ENCODE peak calls at places on chromosomes 2 and 18, in four cellular contexts. C is DND-41, L is GM23338, G is transverse colon. J is an unnamed sample.

GRCh38 chr18:23036611-23037259 is 98.5 kb upstream of the CABLES1 start:
- DNase-seq in L (no peak), C (no peak), G (no peak), J (no peak)

GRCh38 chr2:6370753-6371152 is 495.0 kb downstream of the CMPK2 start:
- DNase-seq in G (no peak), L (no peak), C (no peak), J (no peak)

GRCh38 chr18:77129150-77129551 is 3.4 kb downstream of the MBP start:
- DNase-seq in G (no peak), C (no peak), L (no peak), J (no peak)

GRCh38 chr2:236718207-236718992 is 148.8 kb downstream of the ACKR3 start:
- DNase-seq in C (no peak), G (no peak), L (no peak), J (no peak)

GRCh38 chr2:8554296-8554806 is 127.5 kb upstream of the ID2 start:
- DNase-seq in C (peak; percentile 2), L (no peak), G (no peak), J (no peak)

GRCh38 chr2:174878537-174879147 is 114.4 kb upstream of the CHRNA1 start:
- DNase-seq in G (no peak), C (no peak), L (no peak), J (no peak)

GRCh38 chr18:58863539-58864145 is 1.0 kb upstream of the ZNF532 start:
- DNase-seq in C (no peak), L (peak; percentile 55), G (peak; percentile 61), J (no peak)

GRCh38 chr18:24396082-24396623 is 1.5 kb downstream of the OSBPL1A start:
- DNase-seq in G (no peak), L (no peak), C (no peak), J (no peak)

GRCh38 chr2:80499095-80499494 is 194.5 kb upstream of the LRRTM1 start:
- DNase-seq in G (peak; percentile 28), L (peak; percentile 63), C (no peak), J (peak; percentile 20)

GRCh38 chr18:59061914-59062642 is 77.6 kb upstream of the SEC11C start:
- DNase-seq in G (no peak), L (no peak), C (no peak), J (no peak)

DNA sequence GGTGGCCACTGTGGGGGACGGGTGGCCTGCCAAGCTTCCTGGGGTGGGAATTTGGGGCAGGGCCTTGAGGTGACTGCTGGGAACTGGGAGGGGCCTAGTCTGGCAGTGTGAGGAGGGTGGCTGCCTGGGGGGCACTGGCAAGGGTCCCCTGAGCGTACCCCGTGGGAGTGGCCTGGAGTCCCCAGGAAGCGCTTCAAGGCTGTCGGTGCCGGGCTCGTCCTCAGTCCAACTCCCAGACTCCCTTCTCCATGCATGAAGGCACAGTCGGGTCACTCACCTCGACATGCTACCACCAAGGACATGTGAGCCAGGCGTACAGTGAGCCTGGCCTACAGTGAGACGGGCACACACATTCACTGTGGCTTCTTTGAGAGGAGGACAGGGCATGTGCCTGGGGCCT is 105.3 kb downstream of the SMIM21 start:
- DNase-seq in L (no peak), C (no peak), G (no peak), J (no peak)
- H3K27ac ChIP-seq in L (no peak overlapping the region), C (no peak overlapping the region), G (no peak overlapping the region), J (no peak overlapping the region)

GRCh38 chr2:200814917-200815316 is 3.2 kb downstream of the BZW1 start:
- DNase-seq in G (no peak), C (no peak), L (no peak), J (no peak)
- H3K27ac ChIP-seq in G (no peak overlapping the region), C (no peak overlapping the region), L (no peak overlapping the region), J (no peak overlapping the region)

GRCh38 chr2:150469706-150470105 is 17.8 kb downstream of the RND3 start:
- DNase-seq in L (no peak), C (no peak), G (no peak), J (no peak)

GRCh38 chr2:150468350-150468960 is 19.0 kb downstream of the RND3 start:
- DNase-seq in G (no peak), L (no peak), C (no peak), J (no peak)

GRCh38 chr2:150467641-150467963 is 19.9 kb downstream of the RND3 start:
- DNase-seq in C (no peak), G (no peak), L (no peak), J (no peak)

GRCh38 chr2:150472122-150472899 is 15.2 kb downstream of the RND3 start:
- DNase-seq in L (no peak), C (peak; percentile 17), G (peak; percentile 71), J (no peak)

DNA sequence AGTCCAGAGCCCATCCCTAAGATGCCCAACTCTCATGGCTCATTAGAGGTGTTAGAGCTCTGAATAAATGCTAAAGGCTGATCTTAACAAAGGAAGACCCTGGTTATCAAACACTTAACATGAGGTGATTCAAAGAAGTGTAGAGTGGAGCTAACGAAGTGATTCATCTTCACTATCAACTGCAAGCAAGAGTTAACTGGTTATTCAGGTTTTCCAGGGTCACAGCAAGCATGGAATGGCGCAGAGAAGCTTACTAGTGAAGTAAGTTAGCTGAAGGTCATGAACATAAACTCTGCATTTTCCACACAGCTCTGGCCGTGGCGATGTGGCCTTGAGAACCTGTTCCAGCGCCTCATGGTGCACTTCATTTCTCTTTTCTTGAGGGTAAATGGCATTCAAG is 17.0 kb downstream of the RND3 start:
- DNase-seq in C (no peak), G (no peak), L (no peak), J (no peak)
- H3K27ac ChIP-seq in C (no peak overlapping the region), G (no peak overlapping the region), L (peak overlapping the region; percentile 23), J (no peak overlapping the region)

DNA sequence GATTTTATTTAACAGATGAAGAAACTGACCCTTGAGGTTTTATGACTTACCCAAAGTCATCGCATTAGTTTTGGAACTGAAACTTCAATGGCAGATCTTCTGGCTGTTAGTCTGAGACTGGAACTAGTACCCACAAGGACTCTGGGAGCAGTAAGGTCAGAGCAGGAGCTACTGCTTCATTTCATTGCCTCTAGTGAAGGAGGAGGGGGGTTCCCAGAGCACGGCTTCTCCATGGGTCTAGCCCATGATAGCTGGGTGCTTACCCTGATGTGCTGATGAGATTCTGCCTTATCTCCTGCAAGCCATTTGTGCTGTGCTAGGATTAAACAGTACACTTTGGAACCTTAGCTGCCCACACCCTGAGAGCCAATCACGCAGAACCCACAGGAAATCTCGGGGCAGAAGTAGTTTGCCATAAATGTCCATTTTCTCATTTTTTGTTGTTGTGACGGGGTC is 5.4 kb upstream of the RNASEH1 start:
- DNase-seq in G (no peak), C (no peak), L (no peak), J (no peak)
- H3K27ac ChIP-seq in G (no peak overlapping the region), C (no peak overlapping the region), L (peak overlapping the region; percentile 55), J (no peak overlapping the region)

DNA sequence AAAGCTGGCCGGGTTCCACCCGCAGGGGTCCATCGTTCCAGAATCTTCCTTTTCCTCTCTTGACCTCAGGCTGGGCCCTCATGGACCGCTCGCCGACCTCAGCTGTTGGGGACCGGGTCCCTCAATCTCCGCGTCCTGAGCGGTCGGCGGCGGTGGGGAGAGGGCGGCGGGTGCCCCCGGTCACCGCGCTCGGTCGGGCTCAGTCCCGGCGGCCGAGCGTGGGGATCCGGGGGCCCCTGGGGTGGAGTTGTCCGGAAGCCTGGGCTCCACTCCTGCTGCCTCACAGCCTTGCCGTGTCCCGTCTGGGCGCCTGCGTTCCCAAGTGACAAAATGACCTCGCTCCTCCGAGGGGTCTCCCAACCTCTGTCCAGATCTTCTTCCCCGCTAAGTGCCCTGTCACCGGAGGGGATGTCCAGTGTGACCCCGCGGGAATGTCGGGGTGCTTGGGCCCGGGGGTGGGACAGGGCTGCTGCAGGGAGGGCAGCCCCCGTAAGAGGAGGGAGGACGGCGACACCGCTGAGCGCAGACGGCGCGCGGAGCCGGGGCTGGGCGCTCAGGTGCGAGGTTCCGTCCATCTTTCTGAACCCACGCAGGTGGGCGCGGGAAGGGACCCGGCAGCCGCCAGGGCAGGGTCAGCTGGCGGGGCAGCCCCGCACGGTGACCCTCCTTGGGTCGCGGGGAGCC is 16.0 kb upstream of the E2F6 start:
- DNase-seq in G (no peak), L (peak; percentile 43), C (no peak), J (no peak)
- H3K27ac ChIP-seq in G (no peak overlapping the region), L (no peak overlapping the region), C (no peak overlapping the region), J (no peak overlapping the region)

GRCh38 chr2:54040685-54041084 is 69.9 kb upstream of the PSME4 start:
- DNase-seq in G (no peak), C (no peak), L (no peak), J (no peak)

GRCh38 chr2:54041135-54041534 is 70.3 kb upstream of the PSME4 start:
- DNase-seq in G (no peak), C (no peak), L (no peak), J (no peak)

GRCh38 chr2:54040250-54040649 is 69.5 kb upstream of the PSME4 start:
- DNase-seq in C (no peak), L (no peak), G (no peak), J (no peak)

GRCh38 chr2:54042341-54042740 is 71.5 kb upstream of the PSME4 start:
- DNase-seq in L (no peak), G (no peak), C (no peak), J (no peak)

GRCh38 chr2:54042908-54043620 is 72.3 kb upstream of the PSME4 start:
- DNase-seq in G (no peak), C (no peak), L (no peak), J (no peak)
- H3K27ac ChIP-seq in G (no peak overlapping the region), C (no peak overlapping the region), L (no peak overlapping the region), J (peak overlapping the region; percentile 97)

GRCh38 chr2:112312821-112313220 is 37.4 kb downstream of the ZC3H6 start:
- DNase-seq in L (no peak), C (no peak), G (no peak), J (no peak)

GRCh38 chr2:112314856-112315255 is 39.5 kb downstream of the ZC3H6 start:
- DNase-seq in L (no peak), C (no peak), G (no peak), J (no peak)

GRCh38 chr2:112317303-112318158 is 42.1 kb downstream of the ZC3H6 start:
- DNase-seq in L (no peak), C (no peak), G (no peak), J (no peak)

GRCh38 chr2:112310906-112311305 is 35.5 kb downstream of the ZC3H6 start:
- DNase-seq in G (no peak), L (no peak), C (no peak), J (no peak)

GRCh38 chr2:112311932-112312331 is 36.5 kb downstream of the ZC3H6 start:
- DNase-seq in G (no peak), C (no peak), L (no peak), J (no peak)
- H3K27ac ChIP-seq in G (no peak overlapping the region), C (no peak overlapping the region), L (no peak overlapping the region), J (no peak overlapping the region)

GRCh38 chr2:101962243-101962809 is 29.4 kb upstream of the IL1R2 start:
- DNase-seq in G (no peak), L (no peak), C (no peak), J (no peak)
- H3K27ac ChIP-seq in G (peak overlapping the region; percentile 83), L (no peak overlapping the region), C (no peak overlapping the region), J (no peak overlapping the region)

J was measured in caudate nucleus.